ENCODE peak calls at places on chromosomes 7 and 10, in four cellular contexts. I is cardiac fibroblast, S is SHP77 treated with DMSO at 0.1 percent for 48 hours, X is germinal center. K is an unnamed sample.

GRCh38 chr10:32348297-32349198 is 1.6 kb upstream of the EPC1 start:
- DNase-seq in I (no peak), X (no peak), S (no peak), K (peak)

GRCh38 chr10:99667108-99667751 is 7.9 kb downstream of the ENTPD7 start:
- DNase-seq in S (no peak), I (peak), X (no peak), K (no peak)

GRCh38 chr10:71429929-71430328 is 33.2 kb downstream of the CDH23 start:
- DNase-seq in S (no peak), I (no peak), X (no peak), K (peak)

GRCh38 chr7:24587853-24588252 is 14.6 kb downstream of the PALS2 start:
- DNase-seq in X (peak), I (no peak), S (peak), K (peak)

GRCh38 chr10:108852211-108852610 is 1071.1 kb downstream of the XPNPEP1 start:
- DNase-seq in X (no peak), I (no peak), S (no peak), K (no peak)

GRCh38 chr7:104045183-104045582 is 55.7 kb upstream of the RELN start:
- DNase-seq in S (no peak), X (no peak), I (peak), K (no peak)

GRCh38 chr10:109978481-109978880 is 29.3 kb upstream of the ADD3 start:
- DNase-seq in I (peak), S (no peak), X (peak), K (peak)

GRCh38 chr7:84187813-84188212 is 6.8 kb downstream of the SEMA3A start:
- DNase-seq in I (peak), X (no peak), S (no peak), K (no peak)